ENCODE peak calls at places on chromosomes 3 and 15, in eight cellular contexts. One of them, this sample, is unnamed.

GRCh38 chr3:71728632-71729342 is 3.6 kb upstream of the EIF4E3 start:
- DNase-seq in Kasumi-1: no peak
- DNase-seq in frontal cortex: no peak
- DNase-seq in PC-3: no peak
- DNase-seq in Daoy: peak
- DNase-seq in hepatocyte: no peak
- DNase-seq in AG08395: no peak
- DNase-seq in OCI-LY7: peak
- DNase-seq in this sample: no peak

GRCh38 chr3:171526869-171527268 is 66.7 kb upstream of the TNIK start:
- DNase-seq in Kasumi-1: no peak
- DNase-seq in frontal cortex: no peak
- DNase-seq in PC-3: no peak
- DNase-seq in Daoy: no peak
- DNase-seq in hepatocyte: no peak
- DNase-seq in AG08395: peak
- DNase-seq in OCI-LY7: no peak
- DNase-seq in this sample: peak

GRCh38 chr3:59709702-59710555 is 660.1 kb upstream of the CFAP20DC start:
- DNase-seq in Kasumi-1: peak
- DNase-seq in frontal cortex: no peak
- DNase-seq in PC-3: no peak
- DNase-seq in Daoy: no peak
- DNase-seq in hepatocyte: no peak
- DNase-seq in AG08395: no peak
- DNase-seq in OCI-LY7: no peak
- DNase-seq in this sample: no peak

GRCh38 chr3:124428372-124429128 is 301.7 kb upstream of the UMPS start:
- DNase-seq in Kasumi-1: no peak
- DNase-seq in frontal cortex: no peak
- DNase-seq in PC-3: peak
- DNase-seq in Daoy: no peak
- DNase-seq in hepatocyte: no peak
- DNase-seq in AG08395: peak
- DNase-seq in OCI-LY7: no peak
- DNase-seq in this sample: no peak

GRCh38 chr3:242986-243706 is 46.6 kb downstream of the CHL1 start:
- DNase-seq in Kasumi-1: no peak
- DNase-seq in frontal cortex: no peak
- DNase-seq in PC-3: peak
- DNase-seq in Daoy: no peak
- DNase-seq in hepatocyte: no peak
- DNase-seq in AG08395: no peak
- DNase-seq in OCI-LY7: no peak
- DNase-seq in this sample: peak

GRCh38 chr3:36114353-36114752 is 266.0 kb upstream of the STAC start:
- DNase-seq in Kasumi-1: no peak
- DNase-seq in frontal cortex: no peak
- DNase-seq in PC-3: peak
- DNase-seq in Daoy: no peak
- DNase-seq in hepatocyte: no peak
- DNase-seq in AG08395: no peak
- DNase-seq in OCI-LY7: no peak
- DNase-seq in this sample: no peak

GRCh38 chr3:143283432-143284128 is 164.0 kb downstream of the CHST2 start:
- DNase-seq in Kasumi-1: no peak
- DNase-seq in frontal cortex: no peak
- DNase-seq in PC-3: peak
- DNase-seq in Daoy: peak
- DNase-seq in hepatocyte: no peak
- DNase-seq in AG08395: no peak
- DNase-seq in OCI-LY7: no peak
- DNase-seq in this sample: no peak

GRCh38 chr3:187880438-187880837 is 135.2 kb upstream of the BCL6 start:
- DNase-seq in Kasumi-1: no peak
- DNase-seq in frontal cortex: no peak
- DNase-seq in PC-3: no peak
- DNase-seq in Daoy: no peak
- DNase-seq in hepatocyte: no peak
- DNase-seq in AG08395: no peak
- DNase-seq in OCI-LY7: no peak
- DNase-seq in this sample: peak

GRCh38 chr3:36025232-36025631 is 355.1 kb upstream of the STAC start:
- DNase-seq in Kasumi-1: no peak
- DNase-seq in frontal cortex: no peak
- DNase-seq in PC-3: no peak
- DNase-seq in Daoy: no peak
- DNase-seq in hepatocyte: no peak
- DNase-seq in AG08395: no peak
- DNase-seq in OCI-LY7: no peak
- DNase-seq in this sample: no peak

GRCh38 chr15:88476635-88477038 is 9.1 kb downstream of the MRPS11 start:
- DNase-seq in Kasumi-1: peak
- DNase-seq in frontal cortex: peak
- DNase-seq in PC-3: peak
- DNase-seq in Daoy: no peak
- DNase-seq in hepatocyte: peak
- DNase-seq in AG08395: peak
- DNase-seq in OCI-LY7: peak
- DNase-seq in this sample: peak

GRCh38 chr15:48721061-48721810 is 75.7 kb upstream of the FBN1 start:
- DNase-seq in Kasumi-1: no peak
- DNase-seq in frontal cortex: no peak
- DNase-seq in PC-3: no peak
- DNase-seq in Daoy: no peak
- DNase-seq in hepatocyte: no peak
- DNase-seq in AG08395: peak
- DNase-seq in OCI-LY7: no peak
- DNase-seq in this sample: no peak

GRCh38 chr3:69020857-69021256 is 7.4 kb upstream of the EOGT start:
- DNase-seq in Kasumi-1: no peak
- DNase-seq in frontal cortex: no peak
- DNase-seq in PC-3: no peak
- DNase-seq in Daoy: no peak
- DNase-seq in hepatocyte: no peak
- DNase-seq in AG08395: no peak
- DNase-seq in OCI-LY7: no peak
- DNase-seq in this sample: no peak

GRCh38 chr15:27958911-27959598 is 140.1 kb downstream of the OCA2 start:
- DNase-seq in Kasumi-1: no peak
- DNase-seq in frontal cortex: no peak
- DNase-seq in PC-3: no peak
- DNase-seq in Daoy: peak
- DNase-seq in hepatocyte: no peak
- DNase-seq in AG08395: no peak
- DNase-seq in OCI-LY7: peak
- DNase-seq in this sample: no peak